ENCODE peak calls at places on chromosome 21, in seven cellular contexts. Q is cerebellar cortex; W is activated CD8-positive, alpha-beta T cell treated with anti-CD3 and anti-CD28 coated beads, Interleukin-2, amount 10 ng/mL, durations not matched to agents 7 days and 5 days; D is NCI-H774; H is suprapubic skin; P is NCI-H1436; N is aorta. S is an unnamed sample.

GRCh38 chr21:26099610-26100219 is 70.9 kb downstream of the APP start:
- DNase-seq in P (peak), W (no peak), Q (no peak), D (no peak), H (no peak), N (no peak), S (no peak)

GRCh38 chr21:45864436-45864835 is 117.1 kb upstream of the COL6A1 start:
- DNase-seq in N (no peak), W (no peak), H (no peak), D (no peak), Q (no peak), P (no peak), S (no peak)

GRCh38 chr21:20004353-20004752 is 993.9 kb upstream of the NCAM2 start:
- DNase-seq in W (no peak), D (no peak), H (no peak), P (no peak), Q (no peak), N (no peak), S (no peak)

GRCh38 chr21:34988139-34988538 is 61.0 kb downstream of the RUNX1 start:
- DNase-seq in Q (no peak), P (no peak), N (no peak), W (no peak), D (no peak), H (no peak), S (no peak)

GRCh38 chr21:15060776-15061175 is 4.0 kb downstream of the NRIP1 start:
- DNase-seq in P (no peak), W (no peak), N (no peak), H (no peak), D (no peak), Q (no peak), S (no peak)

GRCh38 chr21:33901421-33902288 is 13.9 kb downstream of the ATP5PO start:
- DNase-seq in N (no peak), Q (peak), H (no peak), P (peak), W (no peak), D (peak), S (peak)

GRCh38 chr21:33975548-33976081 is 60.0 kb upstream of the ATP5PO start:
- DNase-seq in Q (no peak), N (no peak), H (no peak), W (peak), P (no peak), D (no peak), S (no peak)

GRCh38 chr21:39610705-39611104 is 2.0 kb upstream of the B3GALT5 start:
- DNase-seq in P (no peak), Q (no peak), D (no peak), W (no peak), N (no peak), H (no peak), S (no peak)

GRCh38 chr21:20999567-21000169 is 1.5 kb downstream of the NCAM2 start:
- DNase-seq in W (peak), D (peak), Q (peak), P (peak), N (no peak), H (no peak), S (peak)

GRCh38 chr21:44801468-44802395 is at the start of gene UBE2G2:
- DNase-seq in H (peak), D (peak), Q (peak), P (peak), N (peak), W (peak), S (peak)

GRCh38 chr21:30227633-30228404 is 11.9 kb upstream of the CLDN8 start:
- DNase-seq in D (no peak), H (no peak), W (no peak), Q (no peak), N (no peak), P (no peak), S (no peak)

GRCh38 chr21:42219606-42220137 is 732 bp downstream of the ABCG1 start:
- DNase-seq in N (no peak), Q (no peak), H (peak), D (no peak), P (no peak), W (no peak), S (no peak)

GRCh38 chr21:46110499-46111192 is 12.7 kb downstream of the COL6A2 start:
- DNase-seq in P (no peak), D (no peak), W (no peak), N (peak), Q (no peak), H (peak), S (no peak)

GRCh38 chr21:16422702-16423101 is 692.9 kb downstream of the USP25 start:
- DNase-seq in H (no peak), N (no peak), W (no peak), D (no peak), P (no peak), Q (peak), S (peak)

GRCh38 chr21:16587141-16587570 is 857.4 kb downstream of the USP25 start:
- DNase-seq in W (no peak), N (peak), Q (peak), H (peak), P (peak), D (peak), S (peak)

GRCh38 chr21:31566061-31566460 is 93.4 kb upstream of the SOD1 start:
- DNase-seq in N (no peak), H (no peak), P (no peak), Q (peak), W (no peak), D (no peak), S (peak)

GRCh38 chr21:42414928-42415769 is 11.4 kb downstream of the UBASH3A start:
- DNase-seq in N (no peak), D (no peak), P (no peak), Q (no peak), H (no peak), W (peak), S (no peak)

GRCh38 chr21:41665766-41666595 is 100.9 kb downstream of the RIPK4 start:
- DNase-seq in D (no peak), W (no peak), Q (no peak), N (no peak), H (peak), P (no peak), S (no peak)

GRCh38 chr21:35063428-35064172 is 14.5 kb upstream of the RUNX1 start:
- DNase-seq in N (no peak), Q (no peak), P (no peak), D (no peak), W (no peak), H (no peak), S (no peak)

GRCh38 chr21:45418301-45419071 is 13.5 kb downstream of the COL18A1 start:
- DNase-seq in W (no peak), H (no peak), Q (no peak), D (no peak), P (no peak), N (peak), S (no peak)

GRCh38 chr21:36463204-36463603 is 16.7 kb downstream of the CLDN14 start:
- DNase-seq in W (no peak), D (no peak), Q (no peak), H (no peak), N (no peak), P (no peak), S (no peak)

GRCh38 chr21:45330075-45330781 is 42.5 kb upstream of the POFUT2 start:
- DNase-seq in D (no peak), W (no peak), P (no peak), H (peak), Q (peak), N (peak), S (peak)

GRCh38 chr21:46096997-46097825 is 701 bp upstream of the COL6A2 start:
- DNase-seq in W (peak), Q (no peak), D (no peak), P (no peak), H (peak), N (peak), S (no peak)

GRCh38 chr21:31875424-31876097 is 2.7 kb downstream of the HUNK start:
- DNase-seq in Q (no peak), N (no peak), H (no peak), W (no peak), D (no peak), P (no peak), S (peak)

GRCh38 chr21:42431196-42431595 is 27.5 kb downstream of the UBASH3A start:
- DNase-seq in N (no peak), Q (no peak), W (no peak), D (no peak), H (no peak), P (no peak), S (no peak)

GRCh38 chr21:39647476-39647875 is 34.7 kb downstream of the B3GALT5 start:
- DNase-seq in P (no peak), W (no peak), N (no peak), D (no peak), Q (no peak), H (no peak), S (no peak)

GRCh38 chr21:45382698-45383000 is 22.3 kb upstream of the COL18A1 start:
- DNase-seq in Q (no peak), W (no peak), D (no peak), P (no peak), N (peak), H (peak), S (no peak)

GRCh38 chr21:35075546-35075945 is 26.4 kb upstream of the RUNX1 start:
- DNase-seq in N (no peak), Q (no peak), P (no peak), H (no peak), D (no peak), W (no peak), S (no peak)

GRCh38 chr21:29827236-29827635 is 112.6 kb downstream of the GRIK1 start:
- DNase-seq in D (no peak), H (no peak), Q (no peak), P (no peak), N (no peak), W (no peak), S (no peak)

GRCh38 chr21:45253180-45253579 is 34.5 kb downstream of the POFUT2 start:
- DNase-seq in N (no peak), P (no peak), H (no peak), Q (no peak), D (no peak), W (no peak), S (no peak)

GRCh38 chr21:31284797-31285397 is 59.2 kb downstream of the TIAM1 start:
- DNase-seq in N (no peak), W (no peak), P (no peak), D (no peak), H (no peak), Q (no peak), S (no peak)

S was measured in G401.